ENCODE peak calls at places on chromosome 21, in eight cellular contexts. H is thoracic aorta, P is brain microvascular endothelial cell, R is fibroblast of the conjunctiva, K is HAP-1, J is GM04504, S is NCI-H1105, M is mesothelial cell of epicardium. N is an unnamed sample.

GRCh38 chr21:26377111-26377694 is 195.9 kb downstream of the CYYR1 start:
- DNase-seq in M (no peak), J (no peak), P (no peak), R (no peak), H (no peak), K (no peak), S (no peak), N (no peak)

GRCh38 chr21:35222541-35222941 is 173.4 kb upstream of the RUNX1 start:
- DNase-seq in H (no peak), J (no peak), K (no peak), M (no peak), R (no peak), P (no peak), S (no peak), N (no peak)

GRCh38 chr21:45540601-45540970 is 1.7 kb downstream of the SLC19A1 start:
- DNase-seq in P (no peak), M (peak), R (no peak), K (no peak), S (no peak), J (no peak), H (no peak), N (no peak)

GRCh38 chr21:45178072-45178608 is 103.8 kb downstream of the ADARB1 start:
- DNase-seq in H (no peak), S (no peak), J (no peak), R (no peak), K (no peak), P (no peak), M (no peak), N (no peak)

GRCh38 chr21:31234936-31235335 is 109.1 kb downstream of the TIAM1 start:
- DNase-seq in K (no peak), P (no peak), S (no peak), M (no peak), H (no peak), J (no peak), R (no peak), N (no peak)

GRCh38 chr21:16969636-16970035 is 543.2 kb upstream of the CXADR start:
- DNase-seq in S (no peak), J (no peak), R (no peak), M (no peak), H (no peak), K (no peak), P (no peak), N (no peak)

GRCh38 chr21:42299324-42300044 is 15.7 kb downstream of the TFF3 start:
- DNase-seq in K (no peak), J (no peak), R (no peak), M (no peak), P (no peak), H (no peak), S (no peak), N (no peak)

GRCh38 chr21:43811262-43812105 is 22.1 kb downstream of the RRP1 start:
- DNase-seq in P (no peak), H (no peak), J (no peak), K (no peak), R (no peak), S (no peak), M (no peak), N (no peak)